ENCODE peak calls at places on chromosomes 5 and 9, in ten cellular contexts. H is GM12865, C is nephron progenitor cell, F is neural crest cell, W is upper lobe of right lung, E is endothelial cell, Z is AG09319, X is OCI-LY7, A is dorsolateral prefrontal cortex, K is WTC11. U is an unnamed sample.

GRCh38 chr9:84600739-84601138 is 68.8 kb upstream of the NTRK2 start:
- DNase-seq in H (peak), C (no peak), F (no peak), W (no peak), E (no peak), Z (no peak), X (no peak), A (no peak), K (no peak), U (no peak)

GRCh38 chr9:109640232-109641078 is 139.5 kb upstream of the PALM2AKAP2 start:
- DNase-seq in H (peak), C (peak), F (peak), W (peak), E (peak), Z (no peak), X (no peak), A (peak), K (peak), U (peak)

GRCh38 chr5:57795203-57795602 is 312.6 kb upstream of the ACTBL2 start:
- DNase-seq in H (no peak), C (no peak), F (no peak), W (no peak), E (no peak), Z (no peak), X (no peak), A (no peak), K (no peak), U (no peak)

GRCh38 chr9:137433349-137433915 is 7.7 kb downstream of the ENTPD8 start:
- DNase-seq in H (no peak), C (no peak), F (no peak), W (peak), E (no peak), Z (no peak), X (no peak), A (no peak), K (no peak), U (no peak)

GRCh38 chr5:61304611-61305369 is 27.3 kb upstream of the ZSWIM6 start:
- DNase-seq in H (no peak), C (no peak), F (no peak), W (peak), E (no peak), Z (peak), X (no peak), A (no peak), K (no peak), U (no peak)

GRCh38 chr5:195401-196160 is 4.3 kb downstream of the LRRC14B start:
- DNase-seq in H (no peak), C (no peak), F (no peak), W (peak), E (no peak), Z (no peak), X (no peak), A (no peak), K (no peak), U (no peak)

GRCh38 chr9:92196400-92196799 is 81.2 kb upstream of the SPTLC1 start:
- DNase-seq in H (no peak), C (no peak), F (no peak), W (no peak), E (no peak), Z (no peak), X (no peak), A (no peak), K (no peak), U (no peak)

GRCh38 chr5:73305386-73305785 is 132.4 kb downstream of the TMEM174 start:
- DNase-seq in H (no peak), C (no peak), F (no peak), W (no peak), E (no peak), Z (no peak), X (no peak), A (no peak), K (no peak), U (no peak)

GRCh38 chr5:74434124-74434899 is 206.2 kb downstream of the ENC1 start:
- DNase-seq in H (no peak), C (no peak), F (no peak), W (no peak), E (peak), Z (no peak), X (peak), A (no peak), K (no peak), U (no peak)

DNA sequence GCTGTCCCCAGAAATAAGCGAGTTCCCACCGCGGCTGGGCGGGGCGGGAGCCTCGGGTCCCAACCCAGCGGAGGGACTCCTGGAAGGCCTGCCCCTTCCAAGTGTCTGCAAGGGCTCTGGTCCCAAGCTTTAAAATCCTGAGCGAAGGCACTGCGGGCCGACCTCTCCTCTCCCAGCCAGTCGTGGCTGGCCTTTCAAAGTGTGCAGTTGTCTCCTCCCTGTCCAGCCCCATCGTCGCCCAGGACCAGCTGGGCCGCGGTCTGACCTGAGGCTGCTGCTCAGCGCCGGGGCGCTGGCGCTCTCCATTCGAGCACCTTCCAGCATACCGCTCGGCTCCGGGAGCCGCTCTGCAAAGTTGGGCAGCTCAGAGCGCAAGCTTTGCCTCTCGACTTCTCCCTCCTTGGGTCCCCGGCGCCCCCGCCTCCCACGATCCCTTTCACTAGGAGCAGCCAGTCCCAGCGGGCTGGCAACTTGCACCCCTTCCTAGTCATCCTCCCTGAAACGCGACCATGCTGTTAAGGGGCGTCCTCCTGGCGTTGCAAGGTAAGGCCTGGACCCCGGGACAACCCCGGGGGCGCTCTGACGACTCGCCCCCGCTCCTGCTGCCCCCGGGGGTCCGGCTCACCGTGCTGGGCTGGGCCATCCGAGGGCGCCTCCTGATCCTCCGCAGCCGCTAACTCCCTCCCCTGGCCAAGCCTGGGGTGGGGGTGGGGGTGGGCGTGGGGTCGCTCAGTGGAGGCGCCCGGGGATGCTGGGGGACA is at the start of gene MAMDC2:
- DNase-seq in H (no peak), C (peak), F (peak), W (peak), E (peak), Z (no peak), X (no peak), A (peak), K (peak), U (no peak)
- TF ChIP-seq CTCF in H (no peak), C (no peak), F (no peak), W (no peak), E (no peak), Z (no peak), X (no peak), A (no peak), K (no peak), U (no peak)

GRCh38 chr9:20369391-20369790 is 252.9 kb downstream of the MLLT3 start:
- DNase-seq in H (no peak), C (no peak), F (no peak), W (no peak), E (no peak), Z (no peak), X (peak), A (no peak), K (no peak), U (no peak)
- TF ChIP-seq CTCF in H (peak), C (no peak), F (no peak), W (no peak), E (no peak), Z (no peak), X (peak), A (no peak), K (no peak), U (no peak)

DNA sequence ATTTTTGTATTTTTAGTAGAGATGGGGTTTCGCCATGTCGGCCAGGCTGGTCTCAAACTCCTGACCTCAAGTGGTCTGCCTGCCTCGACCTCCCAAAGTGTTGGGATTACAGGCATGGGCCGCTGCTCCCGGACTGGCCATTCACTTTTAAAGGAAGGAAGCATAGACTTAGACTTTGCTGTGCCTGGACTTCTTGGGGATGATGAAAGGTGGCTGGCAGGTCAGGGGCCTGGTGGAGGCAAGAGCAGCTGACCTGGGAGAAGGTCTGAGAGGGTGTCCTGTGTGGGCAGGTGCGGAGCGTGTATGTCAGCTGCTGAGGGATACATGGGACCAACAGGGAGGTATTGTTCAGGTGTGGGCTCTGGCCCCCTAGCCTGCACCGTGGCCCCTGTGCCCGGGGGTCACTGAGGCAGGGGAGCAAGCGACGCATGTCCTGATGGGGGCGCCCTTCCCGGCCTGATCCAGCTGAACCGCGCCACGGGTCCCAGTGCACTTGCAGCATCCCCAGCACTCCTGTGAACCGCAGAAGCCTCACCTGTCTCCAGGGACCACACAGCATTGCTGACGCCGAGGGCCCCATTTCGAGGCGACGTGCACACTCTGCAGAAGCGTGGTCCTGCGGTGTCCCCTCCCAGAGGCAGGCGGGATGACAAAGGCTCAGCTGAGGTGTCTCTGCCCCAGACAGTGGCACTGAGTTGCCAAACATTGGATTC is 23.1 kb downstream of the NDUFS6 start:
- DNase-seq in H (no peak), C (no peak), F (no peak), W (no peak), E (no peak), Z (no peak), X (no peak), A (no peak), K (no peak), U (no peak)
- TF ChIP-seq CTCF in H (no peak), C (no peak), F (no peak), W (no peak), E (no peak), Z (no peak), X (peak), A (no peak), K (no peak), U (no peak)

DNA sequence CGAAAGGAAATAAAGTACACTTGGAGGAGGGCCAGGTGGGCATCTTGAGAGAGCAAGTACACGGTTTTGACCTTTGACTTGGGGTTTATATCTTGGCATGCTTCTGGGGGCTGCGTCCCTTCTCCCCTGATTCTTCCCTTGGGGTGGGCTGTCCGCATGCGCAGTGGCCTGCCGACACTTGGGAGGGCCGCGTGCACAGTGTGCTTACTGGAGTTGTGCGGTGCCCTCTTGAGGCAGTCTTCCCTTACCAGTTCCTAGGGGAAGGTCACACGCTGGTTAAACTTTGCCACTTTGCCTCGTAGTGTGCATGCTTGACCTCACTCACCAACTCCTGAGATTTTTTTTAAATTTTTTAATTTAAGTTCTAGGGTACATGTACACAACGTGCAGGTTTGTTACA is 4.3 kb upstream of the CLPTM1L start:
- DNase-seq in H (no peak), C (no peak), F (no peak), W (no peak), E (no peak), Z (no peak), X (no peak), A (peak), K (no peak), U (no peak)
- TF ChIP-seq CTCF in H (no peak), C (no peak), F (no peak), W (no peak), E (no peak), Z (no peak), X (peak), A (no peak), K (no peak), U (no peak)